ENCODE peak calls at places on chromosomes 4 and X, in ten cellular contexts. G is HT1080, C is substantia nigra, Q is kidney glomerular epithelial cell, V is chondrocyte, M is T-helper 2 cell, H is cardiac muscle cell, N is NCI-H1092, R is uterus, O is IMR-90. T is an unnamed sample.

GRCh38 chr4:56272003-56272402 is 115.3 kb downstream of the AASDH start:
- DNase-seq in H (no peak), V (no peak), C (no peak), O (no peak), G (no peak), M (no peak), N (no peak), R (no peak), Q (no peak), T (no peak)

GRCh38 chrX:129726307-129727111 is 12.3 kb upstream of the XPNPEP2 start:
- DNase-seq in G (peak; percentile 59), M (no peak), Q (peak; percentile 27), R (peak; percentile 42), O (peak; percentile 69), C (peak; percentile 19), N (peak; percentile 62), H (peak; percentile 60), V (no peak), T (peak; percentile 42)

GRCh38 chr4:41538887-41539498 is 1.0 kb downstream of the LIMCH1 start:
- DNase-seq in O (no peak), R (no peak), M (no peak), H (no peak), Q (no peak), G (peak; percentile 71), C (peak; percentile 26), N (no peak), V (no peak), T (no peak)

GRCh38 chr4:75639124-75639695 is 8.9 kb upstream of the CDKL2 start:
- DNase-seq in H (no peak), N (no peak), Q (no peak), R (no peak), V (no peak), M (no peak), G (no peak), C (no peak), O (no peak), T (no peak)

GRCh38 chr4:108345862-108346530 is 177.3 kb upstream of the LEF1 start:
- DNase-seq in H (no peak), O (peak; percentile 4), Q (peak; percentile 38), C (no peak), M (no peak), G (peak; percentile 90), V (no peak), R (no peak), N (no peak), T (no peak)

GRCh38 chr4:22962186-22962786 is 269.5 kb downstream of the GBA3 start:
- DNase-seq in V (no peak), M (no peak), G (peak; percentile 32), Q (peak; percentile 64), O (peak; percentile 4), N (peak; percentile 3), R (no peak), H (peak; percentile 49), C (no peak), T (no peak)

GRCh38 chrX:37349131-37350033 is at the start of gene PRRG1:
- DNase-seq in G (peak; percentile 56), O (peak; percentile 83), Q (peak; percentile 47), C (peak; percentile 74), N (peak; percentile 11), M (no peak), H (peak; percentile 94), R (peak; percentile 71), V (peak; percentile 92), T (no peak)

GRCh38 chrX:36909584-36909983 is 98.6 kb upstream of the FAM47C start:
- DNase-seq in O (no peak), V (no peak), R (no peak), N (no peak), G (no peak), M (no peak), C (no peak), H (no peak), Q (no peak), T (no peak)

GRCh38 chr4:87938746-87939145 is 36.8 kb upstream of the SPP1 start:
- DNase-seq in R (no peak), V (no peak), H (no peak), Q (no peak), O (no peak), N (no peak), M (no peak), C (no peak), G (no peak), T (no peak)

GRCh38 chr4:187606581-187606980 is 389.0 kb upstream of the ZFP42 start:
- DNase-seq in O (peak; percentile 69), G (peak; percentile 34), Q (peak; percentile 58), H (peak; percentile 70), V (no peak), N (no peak), M (no peak), R (no peak), C (no peak), T (no peak)

GRCh38 chrX:53116101-53116500 is 22.2 kb downstream of the KANTR start:
- DNase-seq in N (no peak), G (peak; percentile 1), Q (peak; percentile 18), R (no peak), C (no peak), V (no peak), H (no peak), M (no peak), O (peak; percentile 61), T (no peak)

GRCh38 chrX:154593201-154593600 is 8.3 kb downstream of the CTAG1A start:
- DNase-seq in C (no peak), M (no peak), Q (no peak), H (no peak), O (no peak), N (no peak), V (peak; percentile 24), R (no peak), G (no peak), T (peak; percentile 36)

GRCh38 chr4:151566053-151566452 is 157.1 kb downstream of the FHIP1A start:
- DNase-seq in Q (no peak), G (no peak), N (no peak), H (no peak), O (no peak), R (no peak), V (no peak), C (no peak), M (no peak), T (no peak)

GRCh38 chrX:10178866-10179463 is 22.2 kb downstream of the CLCN4 start:
- DNase-seq in C (no peak), R (no peak), O (no peak), V (no peak), N (no peak), Q (no peak), G (no peak), M (no peak), H (no peak), T (no peak)

GRCh38 chr4:67549123-67549522 is 3.8 kb upstream of the CENPC start:
- DNase-seq in N (no peak), V (no peak), Q (peak; percentile 2), R (no peak), O (no peak), G (peak; percentile 25), H (no peak), M (no peak), C (no peak), T (no peak)

GRCh38 chrX:38426785-38427184 is 74.4 kb downstream of the OTC start:
- DNase-seq in O (no peak), M (no peak), R (no peak), H (no peak), G (no peak), V (no peak), C (no peak), Q (no peak), N (no peak), T (no peak)

GRCh38 chrX:31440546-31440945 is 368.7 kb upstream of the FTHL17 start:
- DNase-seq in O (peak; percentile 45), G (no peak), V (no peak), R (no peak), Q (no peak), M (no peak), H (no peak), C (no peak), N (no peak), T (no peak)

GRCh38 chr4:962231-963208 is 10.8 kb downstream of the DGKQ start:
- DNase-seq in G (no peak), H (no peak), R (no peak), V (peak; percentile 94), N (peak; percentile 28), O (no peak), Q (no peak), M (no peak), C (no peak), T (no peak)

GRCh38 chr4:974668-975067 is 1.3 kb upstream of the DGKQ start:
- DNase-seq in M (no peak), G (no peak), C (no peak), Q (no peak), O (no peak), H (no peak), R (no peak), V (no peak), N (no peak), T (no peak)

GRCh38 chr4:104064650-104065577 is 345.1 kb upstream of the TACR3 start:
- DNase-seq in N (peak; percentile 50), C (peak; percentile 23), M (no peak), Q (peak; percentile 23), V (no peak), R (no peak), G (peak; percentile 37), H (peak; percentile 73), O (no peak), T (no peak)

GRCh38 chr4:147312376-147313046 is 168.4 kb upstream of the EDNRA start:
- DNase-seq in N (no peak), C (no peak), H (peak; percentile 49), O (peak; percentile 81), M (no peak), Q (no peak), G (no peak), V (no peak), R (no peak), T (no peak)

GRCh38 chrX:17655232-17656034 is 81.9 kb upstream of the SCML1 start:
- DNase-seq in M (no peak), O (peak; percentile 4), N (no peak), H (peak; percentile 56), R (no peak), V (no peak), Q (no peak), C (no peak), G (no peak), T (no peak)

GRCh38 chr4:83074086-83074704 is 39.2 kb downstream of the COPS4 start:
- DNase-seq in G (peak; percentile 61), M (no peak), Q (peak; percentile 71), V (no peak), R (peak; percentile 27), C (no peak), N (peak; percentile 37), O (peak; percentile 82), H (peak; percentile 50), T (peak; percentile 61)

GRCh38 chr4:6393544-6394475 is 78.6 kb downstream of the PPP2R2C start:
- DNase-seq in G (no peak), O (no peak), Q (no peak), C (no peak), R (no peak), N (no peak), M (no peak), H (no peak), V (no peak), T (no peak)

GRCh38 chrX:16807548-16807947 is 21.3 kb downstream of the TXLNG start:
- DNase-seq in V (no peak), O (peak; percentile 38), N (no peak), C (no peak), H (peak; percentile 23), G (peak; percentile 28), M (no peak), R (no peak), Q (no peak), T (no peak)

GRCh38 chr4:151472711-151473110 is 63.7 kb downstream of the FHIP1A start:
- DNase-seq in Q (no peak), V (no peak), C (no peak), N (no peak), R (no peak), O (peak; percentile 1), H (no peak), M (no peak), G (no peak), T (no peak)